ENCODE peak calls at places on chromosomes 4 and X, in six cellular contexts. B, I, D, G, V and K are unnamed samples.

GRCh38 chr4:38400946-38401345 is 263.1 kb upstream of the KLF3 start:
- DNase-seq in G (no peak), B (no peak), V (no peak), I (no peak), D (no peak), K (no peak)

GRCh38 chrX:119676949-119677653 is 15.9 kb downstream of the SEPTIN6 start:
- DNase-seq in G (no peak), B (no peak), V (no peak), I (no peak), D (no peak), K (no peak)

GRCh38 chr4:78551420-78552351 is at the start of gene ANXA3:
- DNase-seq in B (peak; percentile 45), I (no peak), D (peak; percentile 46), V (no peak), G (no peak), K (peak; percentile 76)

GRCh38 chr4:164997324-164997723 is 19.9 kb upstream of the TRIM61 start:
- DNase-seq in I (no peak), V (no peak), D (no peak), B (no peak), G (peak; percentile 5), K (no peak)

GRCh38 chrX:65871671-65872311 is 168.1 kb downstream of the VSIG4 start:
- DNase-seq in I (no peak), V (no peak), B (no peak), D (no peak), G (peak; percentile 1), K (peak; percentile 62)

GRCh38 chr4:181181331-181181730 is 1061.9 kb upstream of the TENM3 start:
- DNase-seq in V (no peak), D (no peak), B (no peak), G (no peak), I (no peak), K (no peak)

GRCh38 chr4:83855044-83855443 is 319.1 kb downstream of the GPAT3 start:
- DNase-seq in I (no peak), G (peak; percentile 81), D (no peak), B (peak; percentile 78), V (no peak), K (no peak)

GRCh38 chrX:107603433-107604159 is 24.7 kb upstream of the PRPS1 start:
- DNase-seq in B (no peak), D (no peak), V (no peak), I (no peak), G (no peak), K (no peak)

GRCh38 chr4:102554482-102554881 is 53.3 kb downstream of the NFKB1 start:
- DNase-seq in G (peak; percentile 51), I (no peak), D (no peak), B (peak; percentile 66), V (no peak), K (peak; percentile 28)

GRCh38 chrX:107562482-107562881 is 65.8 kb upstream of the PRPS1 start:
- DNase-seq in V (no peak), I (no peak), G (peak; percentile 62), B (peak; percentile 72), D (no peak), K (no peak)

GRCh38 chr4:54568184-54568583 is 89.6 kb upstream of the KIT start:
- DNase-seq in B (peak; percentile 76), D (no peak), G (peak; percentile 50), I (no peak), V (no peak), K (no peak)

GRCh38 chrX:153845842-153846241 is 15.5 kb upstream of the PDZD4 start:
- DNase-seq in V (no peak), D (no peak), I (no peak), B (no peak), G (peak; percentile 3), K (no peak)

GRCh38 chrX:49695276-49696180 is at the start of gene PAGE1:
- DNase-seq in I (no peak), V (no peak), B (no peak), D (no peak), G (no peak), K (no peak)

GRCh38 chrX:118756111-118756510 is 28.7 kb downstream of the IL13RA1 start:
- DNase-seq in I (no peak), V (no peak), G (peak; percentile 23), D (no peak), B (peak; percentile 17), K (no peak)

GRCh38 chrX:154417157-154417556 is 5.8 kb downstream of the TAFAZZIN start:
- DNase-seq in B (no peak), D (no peak), I (no peak), V (no peak), G (no peak), K (no peak)

GRCh38 chr4:39348371-39349265 is 17.5 kb downstream of the RFC1 start:
- DNase-seq in B (no peak), D (no peak), I (no peak), V (no peak), G (no peak), K (no peak)

GRCh38 chrX:129938081-129938480 is 32.1 kb downstream of the UTP14A start:
- DNase-seq in G (no peak), B (no peak), V (no peak), I (no peak), D (no peak), K (peak; percentile 29)

GRCh38 chr4:2393353-2394270 is 24.8 kb downstream of the ZFYVE28 start:
- DNase-seq in V (no peak), G (peak; percentile 30), D (no peak), I (no peak), B (no peak), K (peak; percentile 83)

GRCh38 chr4:26058537-26058936 is 144.5 kb downstream of the SMIM20 start:
- DNase-seq in B (no peak), G (peak; percentile 11), D (no peak), I (no peak), V (no peak), K (no peak)

GRCh38 chrX:54494166-54494969 is 1.7 kb downstream of the FGD1 start:
- DNase-seq in G (peak; percentile 21), V (no peak), I (no peak), D (no peak), B (no peak), K (no peak)

GRCh38 chr4:85495621-85496020 is 20.7 kb downstream of the ARHGAP24 start:
- DNase-seq in G (no peak), B (no peak), V (no peak), D (no peak), I (no peak), K (no peak)

GRCh38 chr4:77591532-77591931 is 14.1 kb upstream of the CXCL13 start:
- DNase-seq in I (no peak), D (no peak), V (no peak), B (no peak), G (no peak), K (no peak)

GRCh38 chr4:26388671-26389070 is 67.9 kb downstream of the RBPJ start:
- DNase-seq in B (peak; percentile 13), D (no peak), V (no peak), G (no peak), I (no peak), K (no peak)